ENCODE peak calls at places on chromosomes 5 and 9, in seven cellular contexts. E is pons, U is Calu3, Z is PC-3, G is endothelial cell, W is NCI-H1694, S is A172. L is an unnamed sample.

GRCh38 chr9:87275039-87275725 is 222.5 kb upstream of the DAPK1 start:
- DNase-seq in S (no peak), U (no peak), Z (no peak), E (no peak), G (no peak), W (no peak), L (no peak)

GRCh38 chr9:40907657-40908624 is 220.5 kb downstream of the FOXD4L6 start:
- DNase-seq in U (no peak), E (no peak), W (no peak), Z (peak), G (no peak), S (no peak), L (no peak)

GRCh38 chr9:132609829-132610228 is 27.4 kb downstream of the BARHL1 start:
- DNase-seq in G (no peak), U (no peak), Z (peak), W (no peak), E (no peak), S (peak), L (peak)

GRCh38 chr5:171842006-171842776 is 56.6 kb downstream of the SMIM23 start:
- DNase-seq in U (no peak), Z (no peak), W (no peak), S (peak), E (no peak), G (no peak), L (no peak)

GRCh38 chr5:119019431-119020348 is 31.3 kb upstream of the DTWD2 start:
- DNase-seq in W (no peak), G (no peak), Z (no peak), S (no peak), E (peak), U (no peak), L (no peak)

GRCh38 chr5:42516282-42517042 is 93.2 kb downstream of the GHR start:
- DNase-seq in G (no peak), U (no peak), W (no peak), Z (no peak), S (no peak), E (no peak), L (no peak)

GRCh38 chr5:136192015-136192525 is 892 bp downstream of the SMIM32 start:
- DNase-seq in U (peak), Z (no peak), W (no peak), G (peak), E (no peak), S (no peak), L (no peak)

GRCh38 chr5:135266975-135267374 is 132.1 kb downstream of the MACROH2A1 start:
- DNase-seq in G (no peak), S (no peak), Z (no peak), U (no peak), W (no peak), E (no peak), L (no peak)

GRCh38 chr9:92325991-92326500 is 293 bp downstream of the CENPP start:
- DNase-seq in S (peak), E (peak), Z (peak), W (no peak), G (no peak), U (no peak), L (no peak)

GRCh38 chr5:174448041-174448440 is 276.3 kb upstream of the MSX2 start:
- DNase-seq in G (no peak), Z (no peak), E (no peak), W (no peak), S (no peak), U (no peak), L (no peak)

GRCh38 chr9:101628173-101628572 is 33.4 kb upstream of the PPP3R2 start:
- DNase-seq in U (no peak), W (no peak), S (no peak), G (peak), Z (peak), E (no peak), L (no peak)

GRCh38 chr5:71576241-71576640 is 10.9 kb upstream of the MCCC2 start:
- DNase-seq in U (no peak), S (no peak), E (no peak), W (no peak), Z (no peak), G (no peak), L (peak)

GRCh38 chr9:116219686-116220085 is 66.1 kb downstream of the PAPPA start:
- DNase-seq in E (peak), G (no peak), Z (no peak), W (no peak), S (no peak), U (no peak), L (peak)

GRCh38 chr5:160516696-160517530 is 95.3 kb downstream of the PTTG1 start:
- DNase-seq in U (no peak), G (no peak), Z (peak), W (no peak), E (no peak), S (no peak), L (no peak)

GRCh38 chr5:10601246-10602030 is 37.6 kb downstream of the ANKRD33B start:
- DNase-seq in U (peak), Z (peak), G (no peak), W (peak), E (peak), S (peak), L (peak)

GRCh38 chr5:180639743-180640300 is 9.6 kb downstream of the FLT4 start:
- DNase-seq in U (no peak), G (peak), S (no peak), W (no peak), E (no peak), Z (no peak), L (no peak)

GRCh38 chr9:121013911-121014310 is 36.2 kb downstream of the C5 start:
- DNase-seq in U (no peak), G (no peak), Z (no peak), S (no peak), W (no peak), E (no peak), L (no peak)

GRCh38 chr9:134032456-134033222 is 7.4 kb downstream of the BRD3OS start:
- DNase-seq in Z (no peak), S (no peak), G (no peak), E (no peak), W (no peak), U (no peak), L (no peak)

GRCh38 chr5:167702014-167702413 is 589.4 kb upstream of the WWC1 start:
- DNase-seq in W (no peak), U (no peak), E (no peak), Z (no peak), S (no peak), G (no peak), L (no peak)

GRCh38 chr5:14114615-14115251 is 28.4 kb upstream of the TRIO start:
- DNase-seq in G (no peak), E (no peak), Z (no peak), U (no peak), W (no peak), S (peak), L (no peak)

GRCh38 chr5:112907166-112907611 is 14.8 kb downstream of the REEP5 start:
- DNase-seq in S (no peak), U (no peak), W (peak), G (no peak), E (no peak), Z (no peak), L (no peak)

GRCh38 chr5:124596595-124597388 is 149.6 kb downstream of the ZNF608 start:
- DNase-seq in U (peak), E (no peak), S (peak), W (no peak), G (no peak), Z (peak), L (peak)

GRCh38 chr5:173707392-173707791 is 90.9 kb upstream of the BOD1 start:
- DNase-seq in U (no peak), S (peak), Z (peak), G (no peak), W (peak), E (no peak), L (no peak)

L was measured in RCC 7860.